ENCODE peak calls at places on chromosomes 13 and 19, in four cellular contexts. One of them, this sample, is unnamed.

GRCh38 chr13:85529216-85529590 is 270.0 kb downstream of the SLITRK6 start:
- DNase-seq in uterus: no peak
- DNase-seq in fibroblast of the aortic adventitia: peak
- DNase-seq in Peyer's patch: no peak
- DNase-seq in this sample: peak

GRCh38 chr13:90541346-90541745 is 806.1 kb upstream of the MIR17HG start:
- DNase-seq in fibroblast of the aortic adventitia: no peak
- DNase-seq in uterus: no peak
- DNase-seq in Peyer's patch: no peak
- DNase-seq in this sample: no peak

GRCh38 chr13:99308481-99309087 is 1.4 kb upstream of the GPR183 start:
- DNase-seq in fibroblast of the aortic adventitia: peak
- DNase-seq in uterus: no peak
- DNase-seq in Peyer's patch: no peak
- DNase-seq in this sample: peak

GRCh38 chr19:29770653-29771052 is 41.1 kb upstream of the CCNE1 start:
- DNase-seq in uterus: no peak
- DNase-seq in fibroblast of the aortic adventitia: no peak
- DNase-seq in Peyer's patch: no peak
- DNase-seq in this sample: no peak

GRCh38 chr19:2663920-2664571 is 38.4 kb downstream of the GNG7 start:
- DNase-seq in Peyer's patch: peak
- DNase-seq in uterus: no peak
- DNase-seq in fibroblast of the aortic adventitia: no peak
- DNase-seq in this sample: no peak

GRCh38 chr19:10285393-10285792 is 1.4 kb upstream of the ICAM4 start:
- DNase-seq in Peyer's patch: no peak
- DNase-seq in fibroblast of the aortic adventitia: no peak
- DNase-seq in uterus: no peak
- DNase-seq in this sample: no peak

GRCh38 chr19:5463959-5464358 is 8.7 kb downstream of the ZNRF4 start:
- DNase-seq in uterus: no peak
- DNase-seq in Peyer's patch: no peak
- DNase-seq in fibroblast of the aortic adventitia: no peak
- DNase-seq in this sample: no peak

GRCh38 chr19:40550951-40551350 is 25.7 kb upstream of the SHKBP1 start:
- DNase-seq in fibroblast of the aortic adventitia: no peak
- DNase-seq in uterus: no peak
- DNase-seq in Peyer's patch: no peak
- DNase-seq in this sample: no peak

GRCh38 chr13:53648673-53649072 is 620.1 kb downstream of the OLFM4 start:
- DNase-seq in Peyer's patch: no peak
- DNase-seq in uterus: no peak
- DNase-seq in fibroblast of the aortic adventitia: no peak
- DNase-seq in this sample: no peak

GRCh38 chr19:14550201-14550754 is 20.9 kb downstream of the TECR start:
- DNase-seq in uterus: no peak
- DNase-seq in Peyer's patch: no peak
- DNase-seq in fibroblast of the aortic adventitia: no peak
- DNase-seq in this sample: peak

GRCh38 chr13:21542563-21542962 is 61.4 kb downstream of the MICU2 start:
- DNase-seq in fibroblast of the aortic adventitia: no peak
- DNase-seq in Peyer's patch: no peak
- DNase-seq in uterus: no peak
- DNase-seq in this sample: no peak

GRCh38 chr13:111177081-111177711 is 62.1 kb downstream of the ARHGEF7 start:
- DNase-seq in uterus: no peak
- DNase-seq in Peyer's patch: peak
- DNase-seq in fibroblast of the aortic adventitia: no peak
- DNase-seq in this sample: peak

GRCh38 chr19:15498910-15499309 is 9.4 kb upstream of the CYP4F22 start:
- DNase-seq in uterus: no peak
- DNase-seq in fibroblast of the aortic adventitia: no peak
- DNase-seq in Peyer's patch: no peak
- DNase-seq in this sample: no peak

GRCh38 chr13:27960362-27961226 is 8.5 kb downstream of the CDX2 start:
- DNase-seq in Peyer's patch: no peak
- DNase-seq in fibroblast of the aortic adventitia: no peak
- DNase-seq in uterus: no peak
- DNase-seq in this sample: peak

GRCh38 chr19:17027428-17027816 is 812 bp upstream of the CPAMD8 start:
- DNase-seq in fibroblast of the aortic adventitia: no peak
- DNase-seq in Peyer's patch: no peak
- DNase-seq in uterus: no peak
- DNase-seq in this sample: no peak
- H3K4me3 ChIP-seq in fibroblast of the aortic adventitia: no peak
- H3K4me3 ChIP-seq in Peyer's patch: no peak
- H3K4me3 ChIP-seq in uterus: no peak
- H3K4me3 ChIP-seq in this sample: no peak

GRCh38 chr13:40389081-40389641 is 277.3 kb downstream of the FOXO1 start:
- DNase-seq in Peyer's patch: peak
- DNase-seq in fibroblast of the aortic adventitia: no peak
- DNase-seq in uterus: no peak
- DNase-seq in this sample: no peak

GRCh38 chr13:40386586-40386985 is 279.9 kb downstream of the FOXO1 start:
- DNase-seq in uterus: no peak
- DNase-seq in Peyer's patch: no peak
- DNase-seq in fibroblast of the aortic adventitia: no peak
- DNase-seq in this sample: peak

GRCh38 chr13:40390290-40391008 is 276.0 kb downstream of the FOXO1 start:
- DNase-seq in fibroblast of the aortic adventitia: no peak
- DNase-seq in uterus: no peak
- DNase-seq in Peyer's patch: no peak
- DNase-seq in this sample: no peak

GRCh38 chr13:40387775-40388174 is 278.7 kb downstream of the FOXO1 start:
- DNase-seq in fibroblast of the aortic adventitia: no peak
- DNase-seq in uterus: no peak
- DNase-seq in Peyer's patch: no peak
- DNase-seq in this sample: no peak

DNA sequence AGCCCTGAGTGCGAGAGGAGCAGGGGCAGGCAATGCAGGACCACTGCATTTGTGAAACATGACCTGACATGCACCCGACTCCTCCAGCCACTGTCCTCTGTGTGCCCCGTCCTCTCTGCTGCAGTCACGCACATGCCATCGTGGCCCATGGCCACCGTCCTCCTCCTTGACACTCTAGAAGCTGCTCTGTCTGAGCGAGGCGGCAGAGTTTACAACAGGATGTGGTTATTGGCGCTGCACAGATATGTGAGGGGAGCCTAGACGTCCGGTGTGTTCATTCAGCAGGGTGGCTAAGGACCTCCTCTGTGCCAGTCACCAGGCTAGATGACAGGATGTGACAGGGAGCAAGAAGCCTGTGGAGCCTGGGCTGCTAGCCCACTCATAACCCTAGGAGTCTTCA is 277.8 kb downstream of the FOXO1 start:
- DNase-seq in uterus: no peak
- DNase-seq in Peyer's patch: peak
- DNase-seq in fibroblast of the aortic adventitia: no peak
- DNase-seq in this sample: no peak
- H3K4me3 ChIP-seq in uterus: no peak
- H3K4me3 ChIP-seq in Peyer's patch: peak
- H3K4me3 ChIP-seq in fibroblast of the aortic adventitia: no peak
- H3K4me3 ChIP-seq in this sample: no peak

GRCh38 chr19:49064029-49064629 is 489 bp downstream of the NTF4 start:
- DNase-seq in uterus: no peak
- DNase-seq in Peyer's patch: no peak
- DNase-seq in fibroblast of the aortic adventitia: no peak
- DNase-seq in this sample: peak

GRCh38 chr19:49059056-49059455 is 1.5 kb upstream of the CGB7 start:
- DNase-seq in Peyer's patch: no peak
- DNase-seq in fibroblast of the aortic adventitia: no peak
- DNase-seq in uterus: no peak
- DNase-seq in this sample: no peak

GRCh38 chr19:49061000-49061399 is 3.5 kb upstream of the CGB7 start:
- DNase-seq in uterus: no peak
- DNase-seq in Peyer's patch: no peak
- DNase-seq in fibroblast of the aortic adventitia: no peak
- DNase-seq in this sample: no peak

GRCh38 chr19:49058592-49058991 is 1.0 kb upstream of the CGB7 start:
- DNase-seq in Peyer's patch: no peak
- DNase-seq in uterus: no peak
- DNase-seq in fibroblast of the aortic adventitia: peak
- DNase-seq in this sample: peak

GRCh38 chr19:49061445-49061844 is 3.2 kb downstream of the NTF4 start:
- DNase-seq in fibroblast of the aortic adventitia: no peak
- DNase-seq in Peyer's patch: no peak
- DNase-seq in uterus: no peak
- DNase-seq in this sample: no peak
- H3K4me3 ChIP-seq in fibroblast of the aortic adventitia: no peak
- H3K4me3 ChIP-seq in Peyer's patch: no peak
- H3K4me3 ChIP-seq in uterus: no peak
- H3K4me3 ChIP-seq in this sample: no peak

DNA sequence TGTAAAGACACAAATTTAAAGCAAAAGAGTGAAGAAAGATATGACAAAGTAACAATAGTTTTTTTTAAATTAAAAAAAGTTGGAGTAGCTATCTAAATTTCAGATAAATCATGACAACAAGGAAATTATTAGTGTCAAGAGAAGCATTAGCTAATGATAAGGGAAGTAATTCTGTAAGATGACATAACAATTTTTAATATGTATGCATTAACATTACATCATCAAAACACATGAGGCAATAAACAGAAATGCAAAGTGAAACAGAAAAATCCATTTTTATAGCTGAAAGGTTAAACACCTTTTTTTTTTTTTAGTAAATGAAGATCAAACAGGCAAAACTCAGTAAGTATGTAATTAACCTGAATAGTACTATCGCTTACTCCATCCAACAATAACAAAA is 804.9 kb upstream of the PRR20A start:
- DNase-seq in fibroblast of the aortic adventitia: no peak
- DNase-seq in uterus: no peak
- DNase-seq in Peyer's patch: no peak
- DNase-seq in this sample: no peak
- H3K4me3 ChIP-seq in fibroblast of the aortic adventitia: no peak
- H3K4me3 ChIP-seq in uterus: no peak
- H3K4me3 ChIP-seq in Peyer's patch: no peak
- H3K4me3 ChIP-seq in this sample: no peak